ENCODE peak calls at places on chromosome 22, in six cellular contexts. O, I, Z, M, F and G are unnamed samples.
A peak's percentile ranks its signal among the peaks of the same experiment; 100 is the strongest.

GRCh38 chr22:24400726-24401596 is 26.4 kb upstream of the ADORA2A start:
- DNase-seq in I (no peak), O (no peak), Z (no peak), M (no peak), F (no peak), G (no peak)

GRCh38 chr22:28395920-28396447 is 283.7 kb downstream of the TTC28 start:
- DNase-seq in F (no peak), I (no peak), O (no peak), Z (no peak), M (peak; percentile 7), G (no peak)

GRCh38 chr22:35930933-35931332 is 97.7 kb downstream of the RBFOX2 start:
- DNase-seq in Z (peak; percentile 55), I (no peak), O (no peak), F (no peak), M (peak; percentile 57), G (no peak)

GRCh38 chr22:26383968-26384576 is 45.0 kb upstream of the ASPHD2 start:
- DNase-seq in I (no peak), Z (no peak), O (no peak), F (no peak), M (no peak), G (no peak)

GRCh38 chr22:19727310-19728150 is 4.2 kb downstream of the GP1BB start:
- DNase-seq in I (no peak), M (no peak), O (no peak), F (no peak), Z (no peak), G (no peak)

GRCh38 chr22:38014083-38014482 is 29.7 kb upstream of the SOX10 start:
- DNase-seq in M (no peak), I (no peak), F (no peak), Z (no peak), O (no peak), G (no peak)

GRCh38 chr22:30876925-30877553 is 91.5 kb downstream of the MORC2 start:
- DNase-seq in O (no peak), F (no peak), Z (no peak), I (no peak), M (no peak), G (no peak)

GRCh38 chr22:31652911-31653684 is 8.9 kb downstream of the PISD start:
- DNase-seq in I (no peak), F (no peak), Z (no peak), M (peak; percentile 64), O (no peak), G (no peak)

GRCh38 chr22:37472418-37473006 is 13.7 kb downstream of the MFNG start:
- DNase-seq in M (no peak), Z (peak; percentile 71), O (peak; percentile 52), F (peak; percentile 79), I (no peak), G (no peak)

GRCh38 chr22:20219667-20220628 is 48.2 kb downstream of the RTN4R start:
- DNase-seq in I (no peak), Z (peak; percentile 43), F (no peak), O (no peak), M (no peak), G (no peak)